ENCODE peak calls at places on chromosomes 13 and 19, in eight cellular contexts. G is effector memory CD4-positive, alpha-beta T cell; T is Karpas-422; P is stimulated activated CD8-positive, alpha-beta memory T cell treated with anti-CD3 and anti-CD28 coated beads, Interleukin-15, amount 100 ng/mL, for 48 hours; L is nephron progenitor cell; Q is RPMI7951; Z is mesendoderm; I is activated gamma-delta T cell treated with Interleukin-2 at 50 U/mL for 16 hours. B is an unnamed sample.

GRCh38 chr13:51222510-51223283 is 499 bp downstream of the FAM124A start:
- DNase-seq in L (no peak), G (no peak), I (no peak), P (no peak), Q (peak), T (no peak), Z (peak), B (no peak)

GRCh38 chr13:95296326-95296939 is 4.8 kb downstream of the ABCC4 start:
- DNase-seq in Q (peak), I (peak), Z (peak), T (no peak), L (peak), P (no peak), G (no peak), B (peak)

GRCh38 chr13:91785435-91786137 is 387.2 kb downstream of the GPC5 start:
- DNase-seq in T (no peak), Q (no peak), I (no peak), P (no peak), L (no peak), Z (peak), G (no peak), B (no peak)

GRCh38 chr19:35822579-35822978 is 9.9 kb upstream of the PRODH2 start:
- DNase-seq in P (no peak), T (no peak), G (no peak), Q (no peak), I (no peak), Z (no peak), L (no peak), B (no peak)

GRCh38 chr19:55462722-55463121 is 1.3 kb upstream of the ISOC2 start:
- DNase-seq in G (no peak), L (no peak), Z (no peak), I (no peak), P (no peak), Q (no peak), T (no peak), B (no peak)

GRCh38 chr19:38661996-38662395 is 14.5 kb downstream of the ACTN4 start:
- DNase-seq in Z (peak), L (no peak), G (no peak), P (no peak), T (no peak), I (no peak), Q (no peak), B (no peak)

GRCh38 chr19:10223488-10224213 is 7.5 kb downstream of the S1PR2 start:
- DNase-seq in Z (no peak), L (no peak), T (no peak), I (no peak), P (no peak), G (no peak), Q (no peak), B (no peak)

GRCh38 chr19:9917322-9917721 is 19.0 kb downstream of the OLFM2 start:
- DNase-seq in L (peak), I (no peak), G (no peak), Z (peak), P (no peak), Q (peak), T (peak), B (peak)

GRCh38 chr13:96020155-96020575 is 33.0 kb downstream of the UGGT2 start:
- DNase-seq in G (no peak), P (no peak), T (peak), I (no peak), L (peak), Z (peak), Q (peak), B (peak)

GRCh38 chr19:1864480-1865171 is 1.2 kb upstream of the KLF16 start:
- DNase-seq in Q (peak), Z (peak), I (peak), T (peak), P (peak), G (peak), L (peak), B (peak)

GRCh38 chr13:20441879-20442278 is 83.8 kb downstream of the CRYL1 start:
- DNase-seq in Q (peak), T (no peak), G (no peak), P (no peak), I (no peak), Z (peak), L (no peak), B (peak)

GRCh38 chr13:43529796-43530195 is 257.0 kb downstream of the ENOX1 start:
- DNase-seq in T (no peak), L (no peak), G (no peak), P (no peak), I (no peak), Q (no peak), Z (no peak), B (peak)

GRCh38 chr19:32318884-32319520 is 26.4 kb upstream of the ZNF507 start:
- DNase-seq in P (no peak), Z (peak), I (no peak), Q (peak), G (no peak), L (peak), T (no peak), B (peak)

GRCh38 chr13:48443442-48444208 is 30.7 kb upstream of the LPAR6 start:
- DNase-seq in T (no peak), Z (no peak), I (no peak), Q (no peak), G (no peak), L (no peak), P (no peak), B (no peak)

GRCh38 chr19:56613639-56614038 is 18.5 kb downstream of the ZNF71 start:
- DNase-seq in G (no peak), Q (no peak), P (no peak), Z (no peak), T (no peak), L (no peak), I (no peak), B (no peak)

GRCh38 chr19:29771708-29772415 is 39.9 kb upstream of the CCNE1 start:
- DNase-seq in T (peak), Q (peak), L (peak), Z (peak), G (peak), P (no peak), I (peak), B (peak)

GRCh38 chr19:39542198-39542597 is 2.2 kb upstream of the EID2 start:
- DNase-seq in L (no peak), P (no peak), Z (peak), Q (no peak), T (no peak), I (no peak), G (no peak), B (no peak)

GRCh38 chr13:82713681-82714405 is 1168.4 kb downstream of the SLITRK1 start:
- DNase-seq in G (no peak), T (no peak), Q (peak), I (no peak), Z (no peak), P (no peak), L (no peak), B (no peak)